ENCODE peak calls at places on chromosomes 7 and 10, in ten cellular contexts. H is HFF-Myc; B is stromal cell of bone marrow; G is activated gamma-delta T cell treated with Interleukin-2 at 50 U/mL for 16 hours; L is fibroblast of pulmonary artery; F is LHCN-M2; S is neural progenitor cell; O is iris pigment epithelial cell; K is NCI-H1092; J is CD8-positive, alpha-beta memory T cell. N is an unnamed sample.

GRCh38 chr7:140215281-140215680 is 38.5 kb upstream of the KDM7A start:
- DNase-seq in G (no peak), S (no peak), H (no peak), O (no peak), L (no peak), B (no peak), K (no peak), F (no peak), J (no peak), N (no peak)

GRCh38 chr7:26574476-26574875 is 282.8 kb downstream of the SNX10 start:
- DNase-seq in F (peak), J (no peak), G (no peak), B (no peak), K (no peak), S (no peak), O (no peak), L (no peak), H (no peak), N (no peak)

GRCh38 chr7:112567388-112567787 is 86.6 kb downstream of the LSMEM1 start:
- DNase-seq in J (no peak), G (no peak), F (no peak), S (no peak), H (no peak), K (no peak), L (no peak), O (no peak), B (no peak), N (no peak)

GRCh38 chr7:27697861-27698430 is 35.3 kb upstream of the HIBADH start:
- DNase-seq in K (no peak), S (no peak), B (no peak), O (peak), G (no peak), H (no peak), J (no peak), F (peak), L (no peak), N (no peak)

GRCh38 chr10:75312440-75312839 is 76.7 kb upstream of the COMTD1 start:
- DNase-seq in J (no peak), O (no peak), B (no peak), S (no peak), F (no peak), K (no peak), L (no peak), H (no peak), G (no peak), N (no peak)

GRCh38 chr7:114865564-114865963 is 56.3 kb upstream of the MDFIC start:
- DNase-seq in S (peak), B (peak), J (peak), F (peak), G (peak), K (no peak), H (peak), L (peak), O (peak), N (peak)

GRCh38 chr10:91410638-91411367 is 659 bp downstream of the HECTD2 start:
- DNase-seq in B (peak), J (no peak), O (peak), F (peak), L (peak), H (no peak), K (no peak), G (no peak), S (peak), N (no peak)

GRCh38 chr7:115724400-115725056 is 306.0 kb downstream of the TFEC start:
- DNase-seq in G (no peak), J (no peak), L (peak), K (peak), S (no peak), F (peak), H (no peak), O (no peak), B (no peak), N (no peak)

GRCh38 chr10:78255796-78256638 is 222.4 kb downstream of the RPS24 start:
- DNase-seq in J (no peak), S (no peak), H (peak), O (peak), B (peak), K (no peak), F (peak), L (peak), G (no peak), N (no peak)